ENCODE peak calls at places on chromosome 17, in eight cellular contexts. Z, H, W, N, R, D, P and L are unnamed samples.

GRCh38 chr17:68592667-68593330 is 8.4 kb downstream of the FAM20A start:
- DNase-seq in Z (no peak), H (no peak), W (no peak), N (no peak), R (no peak), D (no peak), P (no peak), L (no peak)

GRCh38 chr17:79695293-79696158 is 35.2 kb upstream of the ENPP7 start:
- DNase-seq in Z (no peak), H (no peak), W (no peak), N (no peak), R (no peak), D (peak; percentile 42), P (no peak), L (no peak)

GRCh38 chr17:44192750-44193149 is 6.0 kb downstream of the TMUB2 start:
- DNase-seq in Z (no peak), H (no peak), W (no peak), N (no peak), R (no peak), D (no peak), P (no peak), L (no peak)

GRCh38 chr17:56679148-56679766 is 85.8 kb downstream of the NOG start:
- DNase-seq in Z (no peak), H (no peak), W (no peak), N (peak; percentile 20), R (no peak), D (no peak), P (no peak), L (no peak)

GRCh38 chr17:18203308-18203707 is 19.7 kb downstream of the ALKBH5 start:
- DNase-seq in Z (no peak), H (no peak), W (no peak), N (no peak), R (no peak), D (no peak), P (no peak), L (no peak)

GRCh38 chr17:50769884-50770283 is 2.6 kb upstream of the ANKRD40CL start:
- DNase-seq in Z (no peak), H (no peak), W (no peak), N (no peak), R (no peak), D (no peak), P (no peak), L (no peak)

GRCh38 chr17:20852541-20853370 is 190.1 kb downstream of the USP22 start:
- DNase-seq in Z (peak; percentile 67), H (no peak), W (peak; percentile 79), N (peak; percentile 45), R (no peak), D (peak; percentile 61), P (peak; percentile 29), L (no peak)

GRCh38 chr17:37701424-37702020 is 43.3 kb downstream of the HNF1B start:
- DNase-seq in Z (no peak), H (no peak), W (no peak), N (peak; percentile 44), R (peak; percentile 53), D (no peak), P (peak; percentile 16), L (no peak)

GRCh38 chr17:8520981-8521380 is 85.3 kb downstream of the NDEL1 start:
- DNase-seq in Z (no peak), H (no peak), W (no peak), N (no peak), R (no peak), D (no peak), P (no peak), L (no peak)

GRCh38 chr17:45227631-45228120 is 6.0 kb downstream of the FMNL1 start:
- DNase-seq in Z (no peak), H (no peak), W (no peak), N (peak; percentile 23), R (peak; percentile 45), D (no peak), P (no peak), L (no peak)

GRCh38 chr17:21010705-21011596 is 31.9 kb downstream of the USP22 start:
- DNase-seq in Z (peak; percentile 59), H (no peak), W (no peak), N (no peak), R (no peak), D (no peak), P (no peak), L (no peak)

GRCh38 chr17:74860999-74861553 is 1.4 kb upstream of the GRIN2C start:
- DNase-seq in Z (no peak), H (no peak), W (no peak), N (no peak), R (no peak), D (no peak), P (no peak), L (no peak)

GRCh38 chr17:77865109-77865611 is 93.3 kb upstream of the TNRC6C start:
- DNase-seq in Z (peak; percentile 61), H (no peak), W (peak; percentile 80), N (no peak), R (peak; percentile 8), D (no peak), P (peak; percentile 43), L (no peak)

GRCh38 chr17:75077490-75078096 is 10.2 kb upstream of the SLC16A5 start:
- DNase-seq in Z (peak; percentile 88), H (no peak), W (peak; percentile 91), N (no peak), R (peak; percentile 64), D (peak; percentile 39), P (peak; percentile 84), L (no peak)

DNA sequence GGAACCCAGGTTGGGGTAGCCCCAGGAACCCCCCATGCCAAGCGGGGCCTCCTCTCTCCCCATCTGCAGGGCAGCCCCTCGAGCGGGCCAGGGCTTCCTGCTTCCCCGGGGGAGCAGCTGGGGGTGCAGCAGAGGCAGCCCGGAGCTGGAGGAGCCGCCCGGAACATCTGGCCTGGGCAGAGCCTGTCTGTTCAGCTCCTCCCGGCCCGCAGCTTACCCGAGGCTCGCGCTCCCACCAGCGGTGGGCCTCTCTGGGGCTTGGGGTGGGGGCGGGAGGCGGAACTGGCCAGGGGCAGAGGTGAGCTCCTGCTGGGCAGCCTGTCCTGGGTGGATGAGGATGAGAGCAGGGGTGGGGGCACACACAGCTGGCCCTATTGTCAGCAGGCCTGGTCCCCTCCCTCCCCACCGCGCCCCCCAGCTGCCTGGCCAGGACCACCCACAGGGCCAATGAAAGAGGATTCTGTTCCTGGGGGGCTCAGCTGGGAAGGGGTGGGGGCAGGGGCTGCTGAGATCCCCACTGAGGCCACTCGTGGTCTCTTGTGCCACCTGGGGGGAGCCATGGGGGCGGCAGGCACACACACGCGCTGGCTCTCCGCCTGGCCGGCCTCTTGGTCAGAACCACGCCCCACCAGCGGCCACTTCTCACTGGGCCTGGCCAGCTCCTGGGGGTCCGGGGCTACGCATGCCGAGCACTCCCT is 34.7 kb downstream of the BAHCC1 start:
- DNase-seq in Z (no peak), H (no peak), W (no peak), N (no peak), R (no peak), D (no peak), P (peak; percentile 60), L (no peak)
- H3K27ac ChIP-seq in Z (peak overlapping the region; percentile 70), H (peak overlapping the region; percentile 35), W (no peak overlapping the region), N (no peak overlapping the region), R (no peak overlapping the region), D (no peak overlapping the region), P (no peak overlapping the region), L (no peak overlapping the region)

GRCh38 chr17:14318906-14319205 is 18.0 kb downstream of the HS3ST3B1 start:
- DNase-seq in Z (no peak), H (no peak), W (no peak), N (no peak), R (no peak), D (no peak), P (no peak), L (no peak)
- H3K27ac ChIP-seq in Z (no peak overlapping the region), H (no peak overlapping the region), W (no peak overlapping the region), N (no peak overlapping the region), R (no peak overlapping the region), D (no peak overlapping the region), P (no peak overlapping the region), L (no peak overlapping the region)

GRCh38 chr17:42409467-42410351 is 13.3 kb downstream of the CAVIN1 start:
- DNase-seq in Z (peak; percentile 95), H (peak; percentile 92), W (peak; percentile 91), N (no peak), R (no peak), D (peak; percentile 79), P (peak; percentile 43), L (peak; percentile 44)

GRCh38 chr17:42406602-42407288 is 16.3 kb downstream of the CAVIN1 start:
- DNase-seq in Z (no peak), H (no peak), W (no peak), N (no peak), R (no peak), D (no peak), P (no peak), L (no peak)

GRCh38 chr17:42407289-42407836 is 15.7 kb downstream of the CAVIN1 start:
- DNase-seq in Z (peak; percentile 94), H (peak; percentile 90), W (peak; percentile 91), N (peak; percentile 61), R (peak; percentile 76), D (peak; percentile 96), P (peak; percentile 82), L (peak; percentile 65)

GRCh38 chr17:42405963-42406495 is 17.0 kb downstream of the CAVIN1 start:
- DNase-seq in Z (peak; percentile 91), H (peak; percentile 94), W (peak; percentile 95), N (peak; percentile 58), R (peak; percentile 87), D (peak; percentile 74), P (peak; percentile 90), L (no peak)

DNA sequence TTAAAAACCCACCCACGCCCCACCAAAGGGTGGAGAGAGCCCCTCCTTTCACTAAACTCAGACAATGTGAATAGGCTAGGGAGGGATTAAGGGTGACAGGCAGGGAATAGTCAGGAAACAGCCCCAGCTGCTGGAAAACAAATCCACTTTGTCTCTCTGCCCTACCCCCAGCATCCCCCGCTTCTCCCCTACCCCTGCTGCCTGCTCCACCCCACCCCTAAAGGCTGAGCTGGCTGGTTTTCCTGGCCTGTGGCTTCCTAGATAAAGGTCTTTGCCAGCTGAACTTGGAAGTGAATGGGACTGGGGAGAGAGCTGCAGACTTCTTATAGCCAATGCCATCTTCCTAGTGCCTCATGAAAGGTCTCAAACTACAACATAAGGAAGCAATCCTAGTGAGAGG is 15.0 kb downstream of the CAVIN1 start:
- DNase-seq in Z (no peak), H (no peak), W (no peak), N (no peak), R (no peak), D (no peak), P (peak; percentile 56), L (no peak)
- H3K27ac ChIP-seq in Z (peak overlapping the region; percentile 100), H (peak overlapping the region; percentile 87), W (no peak overlapping the region), N (no peak overlapping the region), R (no peak overlapping the region), D (peak overlapping the region; percentile 76), P (peak overlapping the region; percentile 83), L (peak overlapping the region; percentile 94)

GRCh38 chr17:66654764-66655163 is 180.2 kb upstream of the CACNG5 start:
- DNase-seq in Z (no peak), H (no peak), W (no peak), N (no peak), R (no peak), D (no peak), P (no peak), L (no peak)

GRCh38 chr17:66652840-66653507 is 181.9 kb upstream of the CACNG5 start:
- DNase-seq in Z (no peak), H (no peak), W (no peak), N (no peak), R (no peak), D (no peak), P (no peak), L (peak; percentile 76)

GRCh38 chr17:66654341-66654740 is 180.6 kb upstream of the CACNG5 start:
- DNase-seq in Z (no peak), H (no peak), W (no peak), N (no peak), R (no peak), D (no peak), P (no peak), L (no peak)

GRCh38 chr17:66655461-66655860 is 179.5 kb upstream of the CACNG5 start:
- DNase-seq in Z (no peak), H (no peak), W (no peak), N (no peak), R (no peak), D (no peak), P (no peak), L (no peak)

GRCh38 chr17:66655861-66656260 is 179.1 kb upstream of the CACNG5 start:
- DNase-seq in Z (no peak), H (no peak), W (no peak), N (no peak), R (no peak), D (no peak), P (no peak), L (peak; percentile 85)
- H3K27ac ChIP-seq in Z (no peak overlapping the region), H (peak overlapping the region; percentile 62), W (no peak overlapping the region), N (no peak overlapping the region), R (no peak overlapping the region), D (no peak overlapping the region), P (no peak overlapping the region), L (peak overlapping the region; percentile 74)